ENCODE peak calls at places on chromosomes 12 and 14, in nine cellular contexts. One of them, this sample, is unnamed.
A peak's percentile ranks its signal among the peaks of the same experiment; 100 is the strongest.

GRCh38 chr14:67650694-67651093 is 23.7 kb downstream of the VTI1B start:
- DNase-seq in activated CD4-positive, alpha-beta T cell treated with anti-CD3 and anti-CD28 coated beads for 48 hours: no peak
- DNase-seq in breast epithelium: no peak
- DNase-seq in cardiac fibroblast: peak; percentile 68
- DNase-seq in NCI-H1694: no peak
- DNase-seq in Panc1: no peak
- DNase-seq in lower lobe of right lung: no peak
- DNase-seq in renal cortical epithelial cell: peak; percentile 78
- DNase-seq in PC-9: no peak
- DNase-seq in this sample: no peak

GRCh38 chr12:64893961-64894360 is 69.5 kb downstream of the TBC1D30 start:
- DNase-seq in breast epithelium: no peak
- DNase-seq in cardiac fibroblast: peak; percentile 10
- DNase-seq in Panc1: peak; percentile 20
- DNase-seq in activated CD4-positive, alpha-beta T cell treated with anti-CD3 and anti-CD28 coated beads for 48 hours: no peak
- DNase-seq in lower lobe of right lung: no peak
- DNase-seq in PC-9: no peak
- DNase-seq in NCI-H1694: no peak
- DNase-seq in renal cortical epithelial cell: peak; percentile 3
- DNase-seq in this sample: no peak

GRCh38 chr12:75364918-75365317 is 26.0 kb upstream of the GLIPR1L2 start:
- DNase-seq in Panc1: no peak
- DNase-seq in lower lobe of right lung: no peak
- DNase-seq in NCI-H1694: no peak
- DNase-seq in breast epithelium: no peak
- DNase-seq in cardiac fibroblast: no peak
- DNase-seq in PC-9: no peak
- DNase-seq in activated CD4-positive, alpha-beta T cell treated with anti-CD3 and anti-CD28 coated beads for 48 hours: no peak
- DNase-seq in renal cortical epithelial cell: peak; percentile 11
- DNase-seq in this sample: no peak

GRCh38 chr14:70190156-70190555 is 1.4 kb upstream of the SLC8A3 start:
- DNase-seq in Panc1: no peak
- DNase-seq in breast epithelium: no peak
- DNase-seq in PC-9: no peak
- DNase-seq in NCI-H1694: no peak
- DNase-seq in activated CD4-positive, alpha-beta T cell treated with anti-CD3 and anti-CD28 coated beads for 48 hours: no peak
- DNase-seq in cardiac fibroblast: no peak
- DNase-seq in renal cortical epithelial cell: no peak
- DNase-seq in lower lobe of right lung: no peak
- DNase-seq in this sample: no peak

GRCh38 chr12:43550831-43551270 is 1.2 kb downstream of the ADAMTS20 start:
- DNase-seq in breast epithelium: no peak
- DNase-seq in renal cortical epithelial cell: no peak
- DNase-seq in Panc1: no peak
- DNase-seq in activated CD4-positive, alpha-beta T cell treated with anti-CD3 and anti-CD28 coated beads for 48 hours: no peak
- DNase-seq in PC-9: no peak
- DNase-seq in cardiac fibroblast: no peak
- DNase-seq in NCI-H1694: no peak
- DNase-seq in lower lobe of right lung: no peak
- DNase-seq in this sample: no peak

GRCh38 chr12:1915082-1915968 is 3.1 kb downstream of the CACNA2D4 start:
- DNase-seq in lower lobe of right lung: peak; percentile 37
- DNase-seq in activated CD4-positive, alpha-beta T cell treated with anti-CD3 and anti-CD28 coated beads for 48 hours: peak; percentile 29
- DNase-seq in renal cortical epithelial cell: no peak
- DNase-seq in cardiac fibroblast: no peak
- DNase-seq in Panc1: no peak
- DNase-seq in breast epithelium: peak; percentile 25
- DNase-seq in PC-9: no peak
- DNase-seq in NCI-H1694: peak; percentile 33
- DNase-seq in this sample: no peak

GRCh38 chr12:93803408-93803807 is 126.2 kb downstream of the CRADD start:
- DNase-seq in cardiac fibroblast: peak; percentile 96
- DNase-seq in breast epithelium: no peak
- DNase-seq in renal cortical epithelial cell: peak; percentile 80
- DNase-seq in activated CD4-positive, alpha-beta T cell treated with anti-CD3 and anti-CD28 coated beads for 48 hours: no peak
- DNase-seq in Panc1: no peak
- DNase-seq in NCI-H1694: no peak
- DNase-seq in PC-9: no peak
- DNase-seq in lower lobe of right lung: no peak
- DNase-seq in this sample: no peak

GRCh38 chr12:57309420-57309819 is 58.4 kb upstream of the STAC3 start:
- DNase-seq in PC-9: no peak
- DNase-seq in Panc1: peak; percentile 18
- DNase-seq in NCI-H1694: no peak
- DNase-seq in cardiac fibroblast: peak; percentile 35
- DNase-seq in breast epithelium: no peak
- DNase-seq in renal cortical epithelial cell: peak; percentile 14
- DNase-seq in lower lobe of right lung: no peak
- DNase-seq in activated CD4-positive, alpha-beta T cell treated with anti-CD3 and anti-CD28 coated beads for 48 hours: no peak
- DNase-seq in this sample: no peak

GRCh38 chr14:74982661-74983060 is 20.1 kb upstream of the EIF2B2 start:
- DNase-seq in PC-9: no peak
- DNase-seq in breast epithelium: no peak
- DNase-seq in cardiac fibroblast: no peak
- DNase-seq in lower lobe of right lung: no peak
- DNase-seq in NCI-H1694: no peak
- DNase-seq in Panc1: no peak
- DNase-seq in activated CD4-positive, alpha-beta T cell treated with anti-CD3 and anti-CD28 coated beads for 48 hours: no peak
- DNase-seq in renal cortical epithelial cell: no peak
- DNase-seq in this sample: no peak

GRCh38 chr14:31439554-31439953 is 17.8 kb downstream of the DTD2 start:
- DNase-seq in cardiac fibroblast: peak; percentile 24
- DNase-seq in lower lobe of right lung: no peak
- DNase-seq in activated CD4-positive, alpha-beta T cell treated with anti-CD3 and anti-CD28 coated beads for 48 hours: no peak
- DNase-seq in NCI-H1694: no peak
- DNase-seq in breast epithelium: no peak
- DNase-seq in PC-9: no peak
- DNase-seq in Panc1: no peak
- DNase-seq in renal cortical epithelial cell: no peak
- DNase-seq in this sample: no peak

GRCh38 chr14:32469388-32470160 is 140.5 kb downstream of the AKAP6 start:
- DNase-seq in renal cortical epithelial cell: peak; percentile 81
- DNase-seq in Panc1: peak; percentile 5
- DNase-seq in breast epithelium: no peak
- DNase-seq in cardiac fibroblast: peak; percentile 75
- DNase-seq in lower lobe of right lung: no peak
- DNase-seq in NCI-H1694: peak; percentile 44
- DNase-seq in PC-9: no peak
- DNase-seq in activated CD4-positive, alpha-beta T cell treated with anti-CD3 and anti-CD28 coated beads for 48 hours: no peak
- DNase-seq in this sample: peak; percentile 26

GRCh38 chr12:112759786-112760185 is 31.8 kb upstream of the RPH3A start:
- DNase-seq in Panc1: no peak
- DNase-seq in renal cortical epithelial cell: no peak
- DNase-seq in PC-9: peak; percentile 31
- DNase-seq in NCI-H1694: no peak
- DNase-seq in breast epithelium: no peak
- DNase-seq in cardiac fibroblast: no peak
- DNase-seq in activated CD4-positive, alpha-beta T cell treated with anti-CD3 and anti-CD28 coated beads for 48 hours: no peak
- DNase-seq in lower lobe of right lung: no peak
- DNase-seq in this sample: no peak

GRCh38 chr14:75876526-75876925 is 105.3 kb downstream of the TGFB3 start:
- DNase-seq in NCI-H1694: no peak
- DNase-seq in renal cortical epithelial cell: no peak
- DNase-seq in Panc1: no peak
- DNase-seq in breast epithelium: no peak
- DNase-seq in cardiac fibroblast: peak; percentile 72
- DNase-seq in activated CD4-positive, alpha-beta T cell treated with anti-CD3 and anti-CD28 coated beads for 48 hours: no peak
- DNase-seq in lower lobe of right lung: no peak
- DNase-seq in PC-9: no peak
- DNase-seq in this sample: no peak

GRCh38 chr12:47781479-47782371 is 8.7 kb downstream of the SLC48A1 start:
- DNase-seq in Panc1: no peak
- DNase-seq in breast epithelium: peak; percentile 72
- DNase-seq in NCI-H1694: no peak
- DNase-seq in PC-9: peak; percentile 79
- DNase-seq in lower lobe of right lung: peak; percentile 38
- DNase-seq in cardiac fibroblast: no peak
- DNase-seq in activated CD4-positive, alpha-beta T cell treated with anti-CD3 and anti-CD28 coated beads for 48 hours: no peak
- DNase-seq in renal cortical epithelial cell: no peak
- DNase-seq in this sample: no peak

GRCh38 chr14:87732562-87732961 is 260.4 kb downstream of the GALC start:
- DNase-seq in Panc1: no peak
- DNase-seq in cardiac fibroblast: no peak
- DNase-seq in activated CD4-positive, alpha-beta T cell treated with anti-CD3 and anti-CD28 coated beads for 48 hours: no peak
- DNase-seq in lower lobe of right lung: no peak
- DNase-seq in renal cortical epithelial cell: no peak
- DNase-seq in PC-9: no peak
- DNase-seq in NCI-H1694: no peak
- DNase-seq in breast epithelium: no peak
- DNase-seq in this sample: no peak

GRCh38 chr14:105430535-105430934 is 10.9 kb downstream of the MTA1 start:
- DNase-seq in renal cortical epithelial cell: peak; percentile 32
- DNase-seq in lower lobe of right lung: no peak
- DNase-seq in NCI-H1694: no peak
- DNase-seq in PC-9: peak; percentile 75
- DNase-seq in Panc1: no peak
- DNase-seq in cardiac fibroblast: peak; percentile 81
- DNase-seq in breast epithelium: no peak
- DNase-seq in activated CD4-positive, alpha-beta T cell treated with anti-CD3 and anti-CD28 coated beads for 48 hours: no peak
- DNase-seq in this sample: peak; percentile 21

GRCh38 chr12:65278576-65279386 is at the start of gene MSRB3:
- DNase-seq in activated CD4-positive, alpha-beta T cell treated with anti-CD3 and anti-CD28 coated beads for 48 hours: peak; percentile 14
- DNase-seq in renal cortical epithelial cell: peak; percentile 15
- DNase-seq in lower lobe of right lung: peak; percentile 75
- DNase-seq in breast epithelium: peak; percentile 61
- DNase-seq in PC-9: peak; percentile 51
- DNase-seq in Panc1: no peak
- DNase-seq in NCI-H1694: no peak
- DNase-seq in cardiac fibroblast: peak; percentile 85
- DNase-seq in this sample: peak; percentile 19

GRCh38 chr12:12790956-12791355 is 5.5 kb downstream of the APOLD1 start:
- DNase-seq in NCI-H1694: no peak
- DNase-seq in cardiac fibroblast: no peak
- DNase-seq in breast epithelium: no peak
- DNase-seq in lower lobe of right lung: no peak
- DNase-seq in Panc1: no peak
- DNase-seq in activated CD4-positive, alpha-beta T cell treated with anti-CD3 and anti-CD28 coated beads for 48 hours: no peak
- DNase-seq in PC-9: no peak
- DNase-seq in renal cortical epithelial cell: no peak
- DNase-seq in this sample: no peak

GRCh38 chr12:62683724-62684501 is 217.3 kb downstream of the MON2 start:
- DNase-seq in renal cortical epithelial cell: no peak
- DNase-seq in NCI-H1694: no peak
- DNase-seq in breast epithelium: no peak
- DNase-seq in lower lobe of right lung: no peak
- DNase-seq in PC-9: no peak
- DNase-seq in cardiac fibroblast: peak; percentile 88
- DNase-seq in activated CD4-positive, alpha-beta T cell treated with anti-CD3 and anti-CD28 coated beads for 48 hours: no peak
- DNase-seq in Panc1: no peak
- DNase-seq in this sample: no peak

GRCh38 chr12:47982311-47982710 is 18.9 kb downstream of the TMEM106C start:
- DNase-seq in renal cortical epithelial cell: no peak
- DNase-seq in activated CD4-positive, alpha-beta T cell treated with anti-CD3 and anti-CD28 coated beads for 48 hours: no peak
- DNase-seq in breast epithelium: no peak
- DNase-seq in PC-9: no peak
- DNase-seq in NCI-H1694: no peak
- DNase-seq in Panc1: no peak
- DNase-seq in lower lobe of right lung: no peak
- DNase-seq in cardiac fibroblast: no peak
- DNase-seq in this sample: no peak

GRCh38 chr12:1552978-1553471 is 41.4 kb downstream of the FBXL14 start:
- DNase-seq in breast epithelium: no peak
- DNase-seq in lower lobe of right lung: no peak
- DNase-seq in activated CD4-positive, alpha-beta T cell treated with anti-CD3 and anti-CD28 coated beads for 48 hours: no peak
- DNase-seq in PC-9: no peak
- DNase-seq in renal cortical epithelial cell: peak; percentile 33
- DNase-seq in NCI-H1694: no peak
- DNase-seq in cardiac fibroblast: no peak
- DNase-seq in Panc1: no peak
- DNase-seq in this sample: no peak

GRCh38 chr12:5379737-5380496 is 52.0 kb upstream of the NTF3 start:
- DNase-seq in cardiac fibroblast: no peak
- DNase-seq in activated CD4-positive, alpha-beta T cell treated with anti-CD3 and anti-CD28 coated beads for 48 hours: no peak
- DNase-seq in Panc1: no peak
- DNase-seq in NCI-H1694: no peak
- DNase-seq in lower lobe of right lung: no peak
- DNase-seq in PC-9: peak; percentile 12
- DNase-seq in renal cortical epithelial cell: peak; percentile 87
- DNase-seq in breast epithelium: no peak
- DNase-seq in this sample: peak; percentile 60

GRCh38 chr12:132178801-132179401 is 34.6 kb downstream of the NOC4L start:
- DNase-seq in Panc1: no peak
- DNase-seq in PC-9: peak; percentile 48
- DNase-seq in renal cortical epithelial cell: no peak
- DNase-seq in NCI-H1694: no peak
- DNase-seq in activated CD4-positive, alpha-beta T cell treated with anti-CD3 and anti-CD28 coated beads for 48 hours: peak; percentile 58
- DNase-seq in breast epithelium: no peak
- DNase-seq in lower lobe of right lung: no peak
- DNase-seq in cardiac fibroblast: no peak
- DNase-seq in this sample: no peak

GRCh38 chr14:102442241-102443211 is 67.0 kb downstream of the ANKRD9 start:
- DNase-seq in Panc1: no peak
- DNase-seq in PC-9: peak; percentile 89
- DNase-seq in lower lobe of right lung: no peak
- DNase-seq in breast epithelium: no peak
- DNase-seq in renal cortical epithelial cell: no peak
- DNase-seq in activated CD4-positive, alpha-beta T cell treated with anti-CD3 and anti-CD28 coated beads for 48 hours: no peak
- DNase-seq in NCI-H1694: peak; percentile 12
- DNase-seq in cardiac fibroblast: no peak
- DNase-seq in this sample: no peak

GRCh38 chr14:97707603-97708002 is 910.4 kb downstream of the VRK1 start:
- DNase-seq in breast epithelium: no peak
- DNase-seq in Panc1: no peak
- DNase-seq in activated CD4-positive, alpha-beta T cell treated with anti-CD3 and anti-CD28 coated beads for 48 hours: peak; percentile 28
- DNase-seq in NCI-H1694: no peak
- DNase-seq in cardiac fibroblast: no peak
- DNase-seq in renal cortical epithelial cell: no peak
- DNase-seq in lower lobe of right lung: no peak
- DNase-seq in PC-9: no peak
- DNase-seq in this sample: no peak

GRCh38 chr14:81751198-81751597 is 217.5 kb upstream of the SEL1L start:
- DNase-seq in renal cortical epithelial cell: no peak
- DNase-seq in cardiac fibroblast: no peak
- DNase-seq in NCI-H1694: no peak
- DNase-seq in Panc1: no peak
- DNase-seq in lower lobe of right lung: no peak
- DNase-seq in PC-9: no peak
- DNase-seq in breast epithelium: no peak
- DNase-seq in activated CD4-positive, alpha-beta T cell treated with anti-CD3 and anti-CD28 coated beads for 48 hours: no peak
- DNase-seq in this sample: no peak

GRCh38 chr14:94918896-94919295 is 149.0 kb upstream of the GSC start:
- DNase-seq in NCI-H1694: no peak
- DNase-seq in activated CD4-positive, alpha-beta T cell treated with anti-CD3 and anti-CD28 coated beads for 48 hours: no peak
- DNase-seq in cardiac fibroblast: no peak
- DNase-seq in PC-9: no peak
- DNase-seq in lower lobe of right lung: no peak
- DNase-seq in Panc1: no peak
- DNase-seq in breast epithelium: no peak
- DNase-seq in renal cortical epithelial cell: no peak
- DNase-seq in this sample: peak; percentile 28

GRCh38 chr12:94498073-94498472 is 38.4 kb upstream of the CEP83 start:
- DNase-seq in renal cortical epithelial cell: no peak
- DNase-seq in breast epithelium: no peak
- DNase-seq in lower lobe of right lung: no peak
- DNase-seq in cardiac fibroblast: no peak
- DNase-seq in NCI-H1694: no peak
- DNase-seq in Panc1: no peak
- DNase-seq in activated CD4-positive, alpha-beta T cell treated with anti-CD3 and anti-CD28 coated beads for 48 hours: no peak
- DNase-seq in PC-9: no peak
- DNase-seq in this sample: no peak

GRCh38 chr12:51818567-51819300 is 29.8 kb downstream of the FIGNL2 start:
- DNase-seq in cardiac fibroblast: peak; percentile 72
- DNase-seq in lower lobe of right lung: no peak
- DNase-seq in Panc1: no peak
- DNase-seq in NCI-H1694: no peak
- DNase-seq in PC-9: no peak
- DNase-seq in breast epithelium: no peak
- DNase-seq in renal cortical epithelial cell: peak; percentile 51
- DNase-seq in activated CD4-positive, alpha-beta T cell treated with anti-CD3 and anti-CD28 coated beads for 48 hours: no peak
- DNase-seq in this sample: no peak

GRCh38 chr12:28563926-28564325 is 373.7 kb downstream of the CCDC91 start:
- DNase-seq in NCI-H1694: no peak
- DNase-seq in Panc1: no peak
- DNase-seq in activated CD4-positive, alpha-beta T cell treated with anti-CD3 and anti-CD28 coated beads for 48 hours: no peak
- DNase-seq in breast epithelium: no peak
- DNase-seq in renal cortical epithelial cell: no peak
- DNase-seq in lower lobe of right lung: no peak
- DNase-seq in cardiac fibroblast: peak; percentile 66
- DNase-seq in PC-9: no peak
- DNase-seq in this sample: no peak

GRCh38 chr14:87131879-87132278 is 861.1 kb downstream of the GALC start:
- DNase-seq in PC-9: no peak
- DNase-seq in Panc1: no peak
- DNase-seq in activated CD4-positive, alpha-beta T cell treated with anti-CD3 and anti-CD28 coated beads for 48 hours: no peak
- DNase-seq in renal cortical epithelial cell: peak; percentile 69
- DNase-seq in NCI-H1694: peak; percentile 83
- DNase-seq in lower lobe of right lung: no peak
- DNase-seq in cardiac fibroblast: no peak
- DNase-seq in breast epithelium: no peak
- DNase-seq in this sample: no peak